ENCODE peak calls at places on chromosomes 2 and 18, in five cellular contexts. One of them, this sample, is unnamed.

GRCh38 chr18:47149457-47150028 is 757 bp downstream of the HDHD2 start:
- DNase-seq in lower lobe of right lung: no peak
- DNase-seq in upper lobe of right lung: no peak
- DNase-seq in naive thymus-derived CD4-positive, alpha-beta T cell: no peak
- DNase-seq in sigmoid colon: no peak
- DNase-seq in this sample: no peak

GRCh38 chr18:400466-400865 is 100.0 kb downstream of the COLEC12 start:
- DNase-seq in upper lobe of right lung: no peak
- DNase-seq in lower lobe of right lung: no peak
- DNase-seq in naive thymus-derived CD4-positive, alpha-beta T cell: no peak
- DNase-seq in sigmoid colon: no peak
- DNase-seq in this sample: no peak

GRCh38 chr2:43356774-43357173 is 130.4 kb upstream of the ZFP36L2 start:
- DNase-seq in naive thymus-derived CD4-positive, alpha-beta T cell: no peak
- DNase-seq in upper lobe of right lung: no peak
- DNase-seq in lower lobe of right lung: no peak
- DNase-seq in sigmoid colon: no peak
- DNase-seq in this sample: no peak

GRCh38 chr18:54388203-54389142 is 30.8 kb downstream of the C18orf54 start:
- DNase-seq in sigmoid colon: no peak
- DNase-seq in upper lobe of right lung: no peak
- DNase-seq in naive thymus-derived CD4-positive, alpha-beta T cell: no peak
- DNase-seq in lower lobe of right lung: no peak
- DNase-seq in this sample: no peak

GRCh38 chr2:183996825-183997823 is 601.2 kb upstream of the ZNF804A start:
- DNase-seq in upper lobe of right lung: no peak
- DNase-seq in naive thymus-derived CD4-positive, alpha-beta T cell: no peak
- DNase-seq in sigmoid colon: no peak
- DNase-seq in lower lobe of right lung: no peak
- DNase-seq in this sample: no peak

GRCh38 chr2:98883780-98884211 is 52.2 kb downstream of the CRACDL start:
- DNase-seq in sigmoid colon: no peak
- DNase-seq in upper lobe of right lung: peak; percentile 43
- DNase-seq in lower lobe of right lung: no peak
- DNase-seq in naive thymus-derived CD4-positive, alpha-beta T cell: no peak
- DNase-seq in this sample: peak; percentile 41

GRCh38 chr2:94970353-94970752 is 55.2 kb upstream of the MAL start:
- DNase-seq in upper lobe of right lung: no peak
- DNase-seq in sigmoid colon: no peak
- DNase-seq in naive thymus-derived CD4-positive, alpha-beta T cell: no peak
- DNase-seq in lower lobe of right lung: no peak
- DNase-seq in this sample: no peak

GRCh38 chr2:233705911-233706506 is 6.7 kb upstream of the UGT1A5 start:
- DNase-seq in sigmoid colon: no peak
- DNase-seq in naive thymus-derived CD4-positive, alpha-beta T cell: no peak
- DNase-seq in upper lobe of right lung: peak; percentile 72
- DNase-seq in lower lobe of right lung: peak; percentile 53
- DNase-seq in this sample: no peak

GRCh38 chr2:50746526-50746925 is 285.4 kb downstream of the NRXN1 start:
- DNase-seq in upper lobe of right lung: no peak
- DNase-seq in lower lobe of right lung: no peak
- DNase-seq in sigmoid colon: no peak
- DNase-seq in naive thymus-derived CD4-positive, alpha-beta T cell: no peak
- DNase-seq in this sample: no peak

GRCh38 chr18:73774836-73775509 is 372.7 kb downstream of the FBXO15 start:
- DNase-seq in lower lobe of right lung: no peak
- DNase-seq in sigmoid colon: no peak
- DNase-seq in naive thymus-derived CD4-positive, alpha-beta T cell: no peak
- DNase-seq in upper lobe of right lung: no peak
- DNase-seq in this sample: no peak

GRCh38 chr18:74083071-74083954 is 64.3 kb downstream of the FBXO15 start:
- DNase-seq in sigmoid colon: no peak
- DNase-seq in upper lobe of right lung: no peak
- DNase-seq in naive thymus-derived CD4-positive, alpha-beta T cell: peak; percentile 38
- DNase-seq in lower lobe of right lung: no peak
- DNase-seq in this sample: no peak

GRCh38 chr2:3254438-3254941 is 123.1 kb downstream of the EIPR1 start:
- DNase-seq in naive thymus-derived CD4-positive, alpha-beta T cell: no peak
- DNase-seq in upper lobe of right lung: no peak
- DNase-seq in sigmoid colon: no peak
- DNase-seq in lower lobe of right lung: no peak
- DNase-seq in this sample: peak; percentile 60

GRCh38 chr2:106582431-106583143 is 95.4 kb downstream of the CD8B2 start:
- DNase-seq in upper lobe of right lung: peak; percentile 70
- DNase-seq in sigmoid colon: peak; percentile 91
- DNase-seq in naive thymus-derived CD4-positive, alpha-beta T cell: peak; percentile 60
- DNase-seq in lower lobe of right lung: peak; percentile 65
- DNase-seq in this sample: peak; percentile 79

GRCh38 chr2:145597809-145598208 is 1077.9 kb upstream of the ZEB2 start:
- DNase-seq in lower lobe of right lung: no peak
- DNase-seq in naive thymus-derived CD4-positive, alpha-beta T cell: no peak
- DNase-seq in upper lobe of right lung: no peak
- DNase-seq in sigmoid colon: no peak
- DNase-seq in this sample: no peak

GRCh38 chr2:162073776-162074578 is at the start of gene DPP4:
- DNase-seq in lower lobe of right lung: peak; percentile 65
- DNase-seq in sigmoid colon: peak; percentile 72
- DNase-seq in upper lobe of right lung: peak; percentile 81
- DNase-seq in naive thymus-derived CD4-positive, alpha-beta T cell: peak; percentile 61
- DNase-seq in this sample: peak; percentile 87

GRCh38 chr2:69385443-69386151 is 1.4 kb downstream of the GFPT1 start:
- DNase-seq in lower lobe of right lung: no peak
- DNase-seq in upper lobe of right lung: no peak
- DNase-seq in sigmoid colon: no peak
- DNase-seq in naive thymus-derived CD4-positive, alpha-beta T cell: no peak
- DNase-seq in this sample: no peak

GRCh38 chr2:80461505-80462197 is 157.1 kb upstream of the LRRTM1 start:
- DNase-seq in naive thymus-derived CD4-positive, alpha-beta T cell: no peak
- DNase-seq in upper lobe of right lung: no peak
- DNase-seq in lower lobe of right lung: no peak
- DNase-seq in sigmoid colon: no peak
- DNase-seq in this sample: no peak

GRCh38 chr2:123953848-123954247 is 71.2 kb upstream of the CNTNAP5 start:
- DNase-seq in sigmoid colon: no peak
- DNase-seq in lower lobe of right lung: no peak
- DNase-seq in naive thymus-derived CD4-positive, alpha-beta T cell: no peak
- DNase-seq in upper lobe of right lung: no peak
- DNase-seq in this sample: no peak

GRCh38 chr18:73980289-73980979 is 167.2 kb downstream of the FBXO15 start:
- DNase-seq in lower lobe of right lung: no peak
- DNase-seq in sigmoid colon: no peak
- DNase-seq in naive thymus-derived CD4-positive, alpha-beta T cell: no peak
- DNase-seq in upper lobe of right lung: no peak
- DNase-seq in this sample: no peak

GRCh38 chr2:12389354-12390045 is 327.2 kb upstream of the TRIB2 start:
- DNase-seq in lower lobe of right lung: no peak
- DNase-seq in upper lobe of right lung: no peak
- DNase-seq in naive thymus-derived CD4-positive, alpha-beta T cell: no peak
- DNase-seq in sigmoid colon: no peak
- DNase-seq in this sample: no peak

GRCh38 chr2:174340400-174341300 is 5.9 kb downstream of the SP9 start:
- DNase-seq in naive thymus-derived CD4-positive, alpha-beta T cell: no peak
- DNase-seq in lower lobe of right lung: no peak
- DNase-seq in sigmoid colon: no peak
- DNase-seq in upper lobe of right lung: no peak
- DNase-seq in this sample: peak; percentile 78

GRCh38 chr18:13218376-13219011 is at the start of gene LDLRAD4:
- DNase-seq in upper lobe of right lung: no peak
- DNase-seq in sigmoid colon: peak; percentile 77
- DNase-seq in lower lobe of right lung: no peak
- DNase-seq in naive thymus-derived CD4-positive, alpha-beta T cell: peak; percentile 64
- DNase-seq in this sample: no peak

GRCh38 chr18:60019463-60019840 is 119.7 kb downstream of the PMAIP1 start:
- DNase-seq in sigmoid colon: no peak
- DNase-seq in lower lobe of right lung: no peak
- DNase-seq in naive thymus-derived CD4-positive, alpha-beta T cell: no peak
- DNase-seq in upper lobe of right lung: no peak
- DNase-seq in this sample: no peak

GRCh38 chr2:119702918-119703401 is 24.0 kb downstream of the TMEM177 start:
- DNase-seq in lower lobe of right lung: peak; percentile 81
- DNase-seq in upper lobe of right lung: peak; percentile 86
- DNase-seq in sigmoid colon: peak; percentile 83
- DNase-seq in naive thymus-derived CD4-positive, alpha-beta T cell: peak; percentile 52
- DNase-seq in this sample: peak; percentile 93

GRCh38 chr18:27844416-27844792 is 332.5 kb downstream of the CDH2 start:
- DNase-seq in sigmoid colon: no peak
- DNase-seq in upper lobe of right lung: no peak
- DNase-seq in naive thymus-derived CD4-positive, alpha-beta T cell: no peak
- DNase-seq in lower lobe of right lung: no peak
- DNase-seq in this sample: no peak

GRCh38 chr2:149084924-149085795 is 46.7 kb downstream of the LYPD6B start:
- DNase-seq in sigmoid colon: no peak
- DNase-seq in upper lobe of right lung: no peak
- DNase-seq in lower lobe of right lung: no peak
- DNase-seq in naive thymus-derived CD4-positive, alpha-beta T cell: no peak
- DNase-seq in this sample: no peak

GRCh38 chr2:236714061-236714460 is 144.4 kb downstream of the ACKR3 start:
- DNase-seq in upper lobe of right lung: no peak
- DNase-seq in naive thymus-derived CD4-positive, alpha-beta T cell: no peak
- DNase-seq in sigmoid colon: no peak
- DNase-seq in lower lobe of right lung: no peak
- DNase-seq in this sample: no peak

GRCh38 chr2:114192362-114192761 is 250.1 kb upstream of the DPP10 start:
- DNase-seq in upper lobe of right lung: no peak
- DNase-seq in lower lobe of right lung: no peak
- DNase-seq in naive thymus-derived CD4-positive, alpha-beta T cell: no peak
- DNase-seq in sigmoid colon: no peak
- DNase-seq in this sample: no peak

GRCh38 chr2:40434638-40435296 is 17.1 kb downstream of the SLC8A1 start:
- DNase-seq in lower lobe of right lung: no peak
- DNase-seq in naive thymus-derived CD4-positive, alpha-beta T cell: no peak
- DNase-seq in upper lobe of right lung: no peak
- DNase-seq in sigmoid colon: no peak
- DNase-seq in this sample: no peak

GRCh38 chr2:100365434-100365833 is 43.1 kb upstream of the LONRF2 start:
- DNase-seq in lower lobe of right lung: no peak
- DNase-seq in upper lobe of right lung: no peak
- DNase-seq in naive thymus-derived CD4-positive, alpha-beta T cell: no peak
- DNase-seq in sigmoid colon: no peak
- DNase-seq in this sample: no peak

GRCh38 chr2:226445216-226445861 is 354.3 kb downstream of the IRS1 start:
- DNase-seq in lower lobe of right lung: no peak
- DNase-seq in naive thymus-derived CD4-positive, alpha-beta T cell: no peak
- DNase-seq in sigmoid colon: no peak
- DNase-seq in upper lobe of right lung: no peak
- DNase-seq in this sample: no peak

GRCh38 chr2:197136452-197136851 is 174.1 kb downstream of the ANKRD44 start:
- DNase-seq in sigmoid colon: no peak
- DNase-seq in naive thymus-derived CD4-positive, alpha-beta T cell: no peak
- DNase-seq in lower lobe of right lung: no peak
- DNase-seq in upper lobe of right lung: no peak
- DNase-seq in this sample: no peak

GRCh38 chr2:197134206-197134605 is 176.4 kb downstream of the ANKRD44 start:
- DNase-seq in upper lobe of right lung: no peak
- DNase-seq in lower lobe of right lung: no peak
- DNase-seq in sigmoid colon: no peak
- DNase-seq in naive thymus-derived CD4-positive, alpha-beta T cell: no peak
- DNase-seq in this sample: no peak

GRCh38 chr2:197137826-197138480 is 172.6 kb downstream of the ANKRD44 start:
- DNase-seq in upper lobe of right lung: no peak
- DNase-seq in sigmoid colon: no peak
- DNase-seq in lower lobe of right lung: no peak
- DNase-seq in naive thymus-derived CD4-positive, alpha-beta T cell: no peak
- DNase-seq in this sample: no peak

GRCh38 chr2:197137234-197137633 is 173.3 kb downstream of the ANKRD44 start:
- DNase-seq in sigmoid colon: no peak
- DNase-seq in lower lobe of right lung: no peak
- DNase-seq in naive thymus-derived CD4-positive, alpha-beta T cell: no peak
- DNase-seq in upper lobe of right lung: no peak
- DNase-seq in this sample: no peak

DNA sequence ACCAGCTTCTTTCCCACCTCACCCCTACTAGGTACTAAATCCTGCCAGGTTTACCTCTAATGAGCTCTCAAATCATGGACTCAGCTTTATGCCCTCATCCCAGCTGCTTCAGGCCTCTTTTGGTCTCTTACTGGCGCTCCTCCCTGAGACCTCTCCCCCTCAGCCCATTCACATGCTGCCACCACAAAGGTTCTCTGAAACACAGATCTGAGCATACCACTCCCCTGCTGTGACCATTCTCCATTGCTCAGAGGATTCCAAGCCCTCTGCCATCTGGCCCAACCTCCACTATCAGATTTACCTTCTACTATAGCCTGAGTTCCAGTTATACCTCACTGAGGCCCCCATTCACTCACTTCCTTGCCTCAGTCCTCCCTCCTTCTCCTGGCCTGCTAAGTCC is 174.8 kb downstream of the ANKRD44 start:
- DNase-seq in naive thymus-derived CD4-positive, alpha-beta T cell: no peak
- DNase-seq in upper lobe of right lung: no peak
- DNase-seq in sigmoid colon: no peak
- DNase-seq in lower lobe of right lung: no peak
- DNase-seq in this sample: no peak
- H3K4me1 ChIP-seq in naive thymus-derived CD4-positive, alpha-beta T cell: peaks cover 71% of the 10 kb centered on the region
- H3K4me1 ChIP-seq in upper lobe of right lung: peaks cover 9% of the 10 kb centered on the region
- H3K4me1 ChIP-seq in sigmoid colon: peaks cover 7% of the 10 kb centered on the region
- H3K4me1 ChIP-seq in lower lobe of right lung: peaks cover 17% of the 10 kb centered on the region
- H3K4me1 ChIP-seq in this sample: peaks cover 24% of the 10 kb centered on the region

DNA sequence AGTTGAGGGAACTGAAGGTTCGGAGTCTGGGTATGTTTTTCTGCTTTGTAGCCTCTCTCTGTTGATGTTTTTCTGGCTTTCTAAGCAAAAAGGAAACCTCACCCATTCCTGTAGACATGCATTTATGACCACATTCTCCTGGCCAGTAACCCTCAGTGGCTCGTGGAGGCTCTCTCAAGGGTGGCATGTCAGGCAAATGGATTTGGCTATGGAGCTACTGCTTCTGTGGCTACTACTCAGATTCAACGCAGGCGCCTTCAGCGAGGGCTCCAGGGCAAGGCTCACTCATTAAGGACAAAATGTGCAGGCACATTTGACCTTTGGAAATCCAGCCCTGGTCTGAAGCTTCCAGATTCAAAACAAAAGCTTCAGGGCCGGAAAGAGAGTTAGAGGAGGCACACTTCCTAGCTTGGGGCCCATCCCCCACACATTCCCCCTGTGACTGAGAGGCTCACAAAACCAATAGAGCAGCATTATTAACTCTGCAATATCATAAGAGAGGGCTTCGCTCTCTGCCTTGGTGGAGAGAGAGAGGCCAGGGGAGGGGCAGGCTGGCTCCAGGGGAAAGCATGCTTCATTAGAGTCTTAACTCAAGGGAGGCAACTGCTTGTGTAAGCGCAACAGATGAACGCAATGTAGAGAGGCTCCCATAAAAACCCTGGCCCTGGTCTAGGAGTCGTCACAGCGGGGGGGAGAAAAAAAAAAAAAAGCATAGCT is 22.1 kb downstream of the KLF7 start:
- DNase-seq in upper lobe of right lung: peak; percentile 79
- DNase-seq in naive thymus-derived CD4-positive, alpha-beta T cell: peak; percentile 83
- DNase-seq in sigmoid colon: peak; percentile 90
- DNase-seq in lower lobe of right lung: peak; percentile 79
- DNase-seq in this sample: peak; percentile 85
- H3K4me1 ChIP-seq in upper lobe of right lung: peaks cover 56% of the 10 kb centered on the region
- H3K4me1 ChIP-seq in naive thymus-derived CD4-positive, alpha-beta T cell: peaks cover 17% of the 10 kb centered on the region
- H3K4me1 ChIP-seq in sigmoid colon: peaks cover 98% of the 10 kb centered on the region
- H3K4me1 ChIP-seq in lower lobe of right lung: peaks cover 87% of the 10 kb centered on the region
- H3K4me1 ChIP-seq in this sample: peaks cover 57% of the 10 kb centered on the region

GRCh38 chr2:234853739-234854138 is 98.1 kb upstream of the SH3BP4 start:
- DNase-seq in naive thymus-derived CD4-positive, alpha-beta T cell: no peak
- DNase-seq in lower lobe of right lung: no peak
- DNase-seq in upper lobe of right lung: no peak
- DNase-seq in sigmoid colon: no peak
- DNase-seq in this sample: no peak
- H3K4me1 ChIP-seq in naive thymus-derived CD4-positive, alpha-beta T cell: no peaks in the 10 kb centered on the region
- H3K4me1 ChIP-seq in lower lobe of right lung: no peaks in the 10 kb centered on the region
- H3K4me1 ChIP-seq in upper lobe of right lung: no peaks in the 10 kb centered on the region
- H3K4me1 ChIP-seq in sigmoid colon: no peaks in the 10 kb centered on the region
- H3K4me1 ChIP-seq in this sample: no peaks in the 10 kb centered on the region

GRCh38 chr2:70938580-70938938 is 2.9 kb downstream of the ATP6V1B1 start:
- DNase-seq in upper lobe of right lung: peak; percentile 28
- DNase-seq in sigmoid colon: no peak
- DNase-seq in lower lobe of right lung: no peak
- DNase-seq in naive thymus-derived CD4-positive, alpha-beta T cell: no peak
- DNase-seq in this sample: no peak
- H3K4me1 ChIP-seq in upper lobe of right lung: no peaks in the 10 kb centered on the region
- H3K4me1 ChIP-seq in sigmoid colon: no peaks in the 10 kb centered on the region
- H3K4me1 ChIP-seq in lower lobe of right lung: no peaks in the 10 kb centered on the region
- H3K4me1 ChIP-seq in naive thymus-derived CD4-positive, alpha-beta T cell: no peaks in the 10 kb centered on the region
- H3K4me1 ChIP-seq in this sample: no peaks in the 10 kb centered on the region